ENCODE peak calls at places on chromosomes 7 and 10, in ten cellular contexts. G is fibroblast of lung, Q is A549, B is H9, S is IMR-90, P is H1, W is PC-9, U is SK-N-SH, K is neural progenitor cell, N is neuronal stem cell. T is an unnamed sample.

GRCh38 chr10:110556993-110557601 is 10.4 kb upstream of the SMC3 start:
- DNase-seq in G (peak; percentile 52), Q (peak; percentile 74), B (peak; percentile 69), S (peak; percentile 62), P (no peak), W (no peak), U (peak; percentile 41), K (peak; percentile 73), N (peak; percentile 31), T (peak; percentile 44)

GRCh38 chr7:3065724-3066143 is 22.1 kb upstream of the CARD11 start:
- DNase-seq in G (peak; percentile 13), Q (peak; percentile 44), B (peak; percentile 88), S (peak; percentile 4), P (peak; percentile 51), W (peak; percentile 36), U (peak; percentile 46), K (peak; percentile 64), N (peak; percentile 20), T (peak; percentile 31)

GRCh38 chr7:3069767-3070449 is 26.2 kb upstream of the CARD11 start:
- DNase-seq in G (no peak), Q (no peak), B (no peak), S (no peak), P (no peak), W (no peak), U (no peak), K (no peak), N (no peak), T (no peak)

GRCh38 chr10:43685744-43686143 is 37.1 kb upstream of the ZNF32 start:
- DNase-seq in G (no peak), Q (no peak), B (no peak), S (no peak), P (no peak), W (no peak), U (no peak), K (no peak), N (no peak), T (no peak)

GRCh38 chr7:105678811-105679495 is 97.7 kb upstream of the EFCAB10 start:
- DNase-seq in G (peak; percentile 15), Q (no peak), B (no peak), S (peak; percentile 50), P (no peak), W (no peak), U (no peak), K (no peak), N (no peak), T (no peak)

GRCh38 chr7:139265673-139266072 is 34.6 kb downstream of the UBN2 start:
- DNase-seq in G (no peak), Q (no peak), B (no peak), S (no peak), P (no peak), W (no peak), U (no peak), K (no peak), N (no peak), T (no peak)

GRCh38 chr10:53930648-53931047 is 870.4 kb downstream of the PCDH15 start:
- DNase-seq in G (no peak), Q (no peak), B (no peak), S (no peak), P (no peak), W (no peak), U (no peak), K (no peak), N (no peak), T (no peak)

GRCh38 chr10:132407846-132408278 is 10.9 kb downstream of the PWWP2B start:
- DNase-seq in G (no peak), Q (no peak), B (peak; percentile 88), S (peak; percentile 29), P (no peak), W (peak; percentile 89), U (peak; percentile 55), K (no peak), N (no peak), T (peak; percentile 91)

GRCh38 chr10:119602241-119603095 is 5.7 kb upstream of the TIAL1 start:
- DNase-seq in G (no peak), Q (peak; percentile 21), B (peak; percentile 62), S (no peak), P (no peak), W (no peak), U (no peak), K (peak; percentile 49), N (no peak), T (no peak)

GRCh38 chr10:91901784-91902677 is 7.3 kb downstream of the FGFBP3 start:
- DNase-seq in G (peak; percentile 92), Q (peak; percentile 45), B (no peak), S (peak; percentile 97), P (no peak), W (peak; percentile 85), U (no peak), K (no peak), N (no peak), T (peak; percentile 79)

GRCh38 chr7:69060516-69060915 is 537.8 kb upstream of the AUTS2 start:
- DNase-seq in G (no peak), Q (no peak), B (no peak), S (no peak), P (no peak), W (no peak), U (no peak), K (peak; percentile 11), N (no peak), T (no peak)

GRCh38 chr7:124801330-124801895 is 35.8 kb upstream of the GPR37 start:
- DNase-seq in G (no peak), Q (no peak), B (no peak), S (no peak), P (no peak), W (no peak), U (no peak), K (no peak), N (no peak), T (no peak)

GRCh38 chr10:130766071-130766470 is 545.5 kb downstream of the TCERG1L start:
- DNase-seq in G (no peak), Q (no peak), B (no peak), S (no peak), P (no peak), W (no peak), U (no peak), K (no peak), N (no peak), T (no peak)

GRCh38 chr7:27091125-27091524 is 4.7 kb downstream of the HOXA1 start:
- DNase-seq in G (no peak), Q (no peak), B (no peak), S (no peak), P (no peak), W (peak; percentile 74), U (no peak), K (no peak), N (peak; percentile 4), T (no peak)

GRCh38 chr10:8053446-8054242 is 844 bp upstream of the GATA3 start:
- DNase-seq in G (peak; percentile 77), Q (peak; percentile 92), B (peak; percentile 92), S (peak; percentile 70), P (no peak), W (peak; percentile 52), U (peak; percentile 93), K (peak; percentile 96), N (peak; percentile 85), T (peak; percentile 95)

GRCh38 chr10:8051851-8052257 is 2.6 kb upstream of the GATA3 start:
- DNase-seq in G (no peak), Q (no peak), B (peak; percentile 78), S (no peak), P (no peak), W (no peak), U (peak; percentile 82), K (peak; percentile 91), N (peak; percentile 75), T (peak; percentile 51)

GRCh38 chr10:8052344-8052969 is 2.0 kb upstream of the GATA3 start:
- DNase-seq in G (no peak), Q (no peak), B (no peak), S (no peak), P (no peak), W (no peak), U (no peak), K (peak; percentile 50), N (peak; percentile 40), T (peak; percentile 16)

GRCh38 chr10:8054243-8054497 is 318 bp upstream of the GATA3 start:
- DNase-seq in G (peak; percentile 48), Q (peak; percentile 76), B (no peak), S (no peak), P (no peak), W (no peak), U (no peak), K (no peak), N (no peak), T (no peak)

GRCh38 chr10:8052970-8053445 is 1.5 kb upstream of the GATA3 start:
- DNase-seq in G (no peak), Q (no peak), B (no peak), S (no peak), P (no peak), W (no peak), U (no peak), K (no peak), N (no peak), T (no peak)
- H3K4me1 ChIP-seq in G (peaks cover 5% of the 10 kb centered on the region), Q (peaks cover 17% of the 10 kb centered on the region), B (peaks cover 6% of the 10 kb centered on the region), S (no peaks in the 10 kb centered on the region), P (peaks cover 45% of the 10 kb centered on the region), W (no peaks in the 10 kb centered on the region), U (peaks cover 12% of the 10 kb centered on the region), K (peaks cover 62% of the 10 kb centered on the region), N (peaks cover 12% of the 10 kb centered on the region), T (peaks cover 36% of the 10 kb centered on the region)

GRCh38 chr7:159188011-159188410 is 43.3 kb upstream of the VIPR2 start:
- DNase-seq in G (no peak), Q (no peak), B (no peak), S (no peak), P (no peak), W (no peak), U (no peak), K (no peak), N (no peak), T (no peak)
- H3K4me2 ChIP-seq in G (no peak overlapping the region), Q (no peak overlapping the region), B (no peak overlapping the region), S (no peak overlapping the region), P (no peak overlapping the region), W (no peak overlapping the region), U (no peak overlapping the region), K (no peak overlapping the region), N (no peak overlapping the region), T (no peak overlapping the region)

DNA sequence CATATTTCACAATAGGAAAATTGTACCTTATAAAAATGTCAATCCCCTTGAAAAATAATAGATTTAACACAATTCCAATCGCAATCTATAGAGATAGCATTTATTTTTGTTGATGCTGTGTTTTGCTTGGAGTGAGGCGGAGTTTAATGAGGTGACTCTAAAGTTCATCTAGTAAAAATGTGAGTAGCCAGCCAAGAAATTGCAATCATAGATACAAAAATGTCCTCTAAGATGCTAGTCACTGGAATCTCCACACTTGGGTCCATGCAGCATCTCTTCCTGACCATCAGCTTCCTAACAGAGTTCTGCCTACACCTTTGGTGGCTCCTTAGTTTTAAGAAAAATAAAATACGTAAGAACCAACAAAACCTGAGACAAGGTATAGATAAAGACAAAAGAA is 44.9 kb downstream of the GLI3 start:
- DNase-seq in G (no peak), Q (no peak), B (no peak), S (no peak), P (no peak), W (no peak), U (no peak), K (no peak), N (no peak), T (no peak)
- H3K4me1 ChIP-seq in G (peaks cover 7% of the 10 kb centered on the region), Q (no peaks in the 10 kb centered on the region), B (no peaks in the 10 kb centered on the region), S (peaks cover 14% of the 10 kb centered on the region), P (peaks cover 3% of the 10 kb centered on the region), W (no peaks in the 10 kb centered on the region), U (no peaks in the 10 kb centered on the region), K (peaks cover 53% of the 10 kb centered on the region), N (no peaks in the 10 kb centered on the region), T (peaks cover 11% of the 10 kb centered on the region)

DNA sequence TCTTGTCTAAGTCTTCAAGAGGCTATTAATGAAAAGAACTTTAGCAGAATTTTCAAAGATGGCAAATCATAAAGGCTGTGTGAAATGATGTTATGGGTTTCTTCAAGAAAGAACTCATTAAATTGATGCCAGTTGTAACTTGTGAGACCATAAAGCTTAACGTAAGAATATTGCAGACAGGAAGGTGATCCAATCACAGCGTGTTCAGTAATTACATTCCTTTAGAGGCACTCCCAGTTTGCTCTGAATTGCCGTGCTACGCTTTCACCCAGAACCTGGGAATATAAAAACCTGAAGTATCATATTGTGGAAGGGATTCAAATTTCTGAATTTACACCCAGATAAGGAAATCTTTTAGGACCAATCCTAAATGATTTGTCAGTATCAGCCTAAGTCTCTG is 64.1 kb upstream of the ITGB1 start:
- DNase-seq in G (no peak), Q (no peak), B (no peak), S (no peak), P (no peak), W (no peak), U (no peak), K (no peak), N (no peak), T (no peak)
- H3K4me2 ChIP-seq in G (no peak overlapping the region), Q (no peak overlapping the region), B (no peak overlapping the region), S (no peak overlapping the region), P (no peak overlapping the region), W (no peak overlapping the region), U (no peak overlapping the region), K (no peak overlapping the region), N (no peak overlapping the region), T (no peak overlapping the region)